ENCODE peak calls at places on chromosomes 5 and 9, in ten cellular contexts. X is activated T-helper 9 cell treated with anti-CD3 and anti-CD28 coated beads, Interleukin-2, amount 50 U/mL, for 16 hours; U is ecto neural progenitor cell; S is stimulated activated CD4-positive, alpha-beta T cell treated with anti-CD3 and anti-CD28 coated beads, Interleukin-1b, Interleukin-23, amount 100 ng/mL, for 4 hours; K is A549; W is uterus; L is activated naive CD8-positive, alpha-beta T cell treated with anti-CD3 and anti-CD28 coated beads for 36 hours; G is fibroblast of the conjunctiva; D is sciatic nerve; V is HFFc6. F is an unnamed sample.

GRCh38 chr5:135650081-135650480 is 71.3 kb upstream of the CXCL14 start:
- DNase-seq in G (no peak), D (no peak), W (no peak), U (no peak), X (no peak), S (no peak), K (no peak), V (no peak), L (no peak), F (no peak)

GRCh38 chr9:93198117-93198838 is 14.3 kb downstream of the WNK2 start:
- DNase-seq in X (no peak), K (no peak), S (no peak), V (no peak), G (no peak), L (no peak), U (no peak), D (no peak), W (no peak), F (no peak)

GRCh38 chr9:90896231-90896630 is 94.6 kb downstream of the SYK start:
- DNase-seq in G (no peak), D (no peak), S (no peak), W (no peak), K (no peak), L (no peak), V (no peak), U (no peak), X (no peak), F (no peak)

GRCh38 chr5:68555891-68556689 is 340.5 kb downstream of the PIK3R1 start:
- DNase-seq in K (no peak), D (no peak), X (no peak), S (no peak), U (no peak), G (no peak), V (no peak), L (no peak), W (no peak), F (no peak)

GRCh38 chr5:53480474-53481353 is at the start of gene FST:
- DNase-seq in V (no peak), L (peak; percentile 24), G (no peak), S (no peak), D (peak; percentile 64), X (no peak), U (peak; percentile 81), K (no peak), W (peak; percentile 15), F (no peak)

GRCh38 chr5:170585278-170585677 is 81.5 kb downstream of the KCNIP1 start:
- DNase-seq in X (no peak), G (no peak), U (no peak), L (no peak), W (no peak), S (no peak), K (no peak), V (no peak), D (no peak), F (no peak)

GRCh38 chr5:154482528-154483449 is 4.8 kb upstream of the HAND1 start:
- DNase-seq in L (no peak), G (no peak), W (no peak), S (no peak), D (no peak), X (no peak), V (no peak), K (no peak), U (no peak), F (no peak)

GRCh38 chr5:167284491-167284890 is 1007.0 kb upstream of the WWC1 start:
- DNase-seq in X (no peak), G (no peak), W (no peak), K (no peak), V (no peak), S (no peak), U (no peak), L (no peak), D (no peak), F (no peak)

GRCh38 chr9:96008502-96009222 is 133.2 kb downstream of the ERCC6L2 start:
- DNase-seq in G (no peak), U (no peak), D (no peak), W (no peak), X (no peak), V (no peak), S (no peak), K (no peak), L (no peak), F (no peak)

GRCh38 chr9:2390028-2390427 is 231.6 kb upstream of the VLDLR start:
- DNase-seq in X (no peak), W (no peak), K (no peak), L (no peak), U (no peak), S (no peak), D (no peak), G (no peak), V (no peak), F (no peak)

GRCh38 chr5:83473344-83474169 is 2.0 kb downstream of the VCAN start:
- DNase-seq in V (peak; percentile 95), D (peak; percentile 95), X (no peak), L (peak; percentile 63), U (peak; percentile 96), W (peak; percentile 89), S (peak; percentile 22), G (peak; percentile 99), K (peak; percentile 95), F (peak; percentile 94)

GRCh38 chr5:154543380-154543779 is 65.4 kb upstream of the HAND1 start:
- DNase-seq in W (no peak), S (no peak), L (no peak), V (no peak), U (no peak), G (no peak), D (peak; percentile 65), X (no peak), K (no peak), F (no peak)

GRCh38 chr9:76571288-76572204 is 112.6 kb downstream of the GCNT1 start:
- DNase-seq in X (no peak), S (no peak), U (no peak), L (peak; percentile 17), W (no peak), K (no peak), V (no peak), G (no peak), D (no peak), F (no peak)

GRCh38 chr9:14653511-14653910 is 39.7 kb downstream of the ZDHHC21 start:
- DNase-seq in D (no peak), V (no peak), L (no peak), X (no peak), W (no peak), K (no peak), U (no peak), G (no peak), S (no peak), F (no peak)

GRCh38 chr5:15433709-15434108 is 66.3 kb upstream of the FBXL7 start:
- DNase-seq in W (no peak), V (no peak), U (no peak), G (no peak), X (no peak), K (no peak), S (no peak), L (no peak), D (no peak), F (no peak)

GRCh38 chr5:64861281-64861680 is 92.6 kb downstream of the CWC27 start:
- DNase-seq in X (no peak), K (no peak), D (no peak), V (no peak), U (no peak), S (no peak), G (no peak), L (no peak), W (no peak), F (no peak)

GRCh38 chr5:1789838-1790462 is 9.7 kb downstream of the MRPL36 start:
- DNase-seq in G (peak; percentile 24), K (no peak), W (no peak), V (peak; percentile 79), S (no peak), L (no peak), X (no peak), D (peak; percentile 35), U (no peak), F (no peak)

GRCh38 chr9:80885894-80886293 is 803.5 kb downstream of the TLE1 start:
- DNase-seq in W (no peak), X (no peak), K (no peak), V (no peak), L (no peak), D (no peak), S (no peak), U (no peak), G (no peak), F (no peak)

GRCh38 chr5:625516-625915 is 13.4 kb downstream of the CEP72 start:
- DNase-seq in L (no peak), K (no peak), G (no peak), X (no peak), V (no peak), W (no peak), D (no peak), S (no peak), U (no peak), F (no peak)

GRCh38 chr5:27328480-27328879 is 290.1 kb upstream of the CDH9 start:
- DNase-seq in G (peak; percentile 37), V (peak; percentile 74), D (no peak), L (no peak), U (no peak), W (no peak), S (no peak), K (peak; percentile 33), X (no peak), F (peak; percentile 72)

F was measured in GM04504.